ENCODE peak calls at places on chromosomes 3 and 15, in eight cellular contexts. I is NCI-H2029; L is posterior cingulate gyrus; V is PC-9; F is stimulated activated CD4-positive, alpha-beta T cell treated with anti-CD3 and anti-CD28 coated beads, Interleukin-15, amount 100 ng/mL, for 1 hour; W is hepatocyte; P is NCI-H2081; E is NCI-H1048. U is an unnamed sample.

GRCh38 chr15:56869573-56869972 is 48.9 kb upstream of the TCF12 start:
- DNase-seq in I (peak; percentile 12), L (no peak), V (peak; percentile 13), F (no peak), W (peak; percentile 15), P (peak; percentile 37), E (no peak), U (no peak)

GRCh38 chr3:58296269-58296668 is 9.8 kb upstream of the RPP14 start:
- DNase-seq in I (no peak), L (peak; percentile 33), V (no peak), F (no peak), W (no peak), P (no peak), E (no peak), U (no peak)

GRCh38 chr3:47412842-47413520 is 32.2 kb downstream of the PTPN23 start:
- DNase-seq in I (no peak), L (no peak), V (no peak), F (no peak), W (no peak), P (no peak), E (no peak), U (no peak)

GRCh38 chr3:172530566-172530965 is 7.3 kb upstream of the TNFSF10 start:
- DNase-seq in I (no peak), L (no peak), V (no peak), F (no peak), W (no peak), P (no peak), E (no peak), U (no peak)

GRCh38 chr3:52490938-52491526 is 4.1 kb upstream of the STAB1 start:
- DNase-seq in I (no peak), L (no peak), V (no peak), F (no peak), W (no peak), P (no peak), E (no peak), U (no peak)

GRCh38 chr3:130950641-130951040 is 56.8 kb downstream of the ATP2C1 start:
- DNase-seq in I (no peak), L (no peak), V (no peak), F (no peak), W (no peak), P (no peak), E (no peak), U (no peak)

GRCh38 chr3:148957586-148957985 is 33.8 kb upstream of the GYG1 start:
- DNase-seq in I (peak; percentile 5), L (no peak), V (no peak), F (no peak), W (no peak), P (peak; percentile 55), E (no peak), U (no peak)

GRCh38 chr3:124878561-124879394 is 8.4 kb downstream of the ITGB5 start:
- DNase-seq in I (no peak), L (no peak), V (peak; percentile 80), F (no peak), W (peak; percentile 40), P (no peak), E (no peak), U (no peak)

GRCh38 chr3:9817437-9817836 is 7.4 kb downstream of the TTLL3 start:
- DNase-seq in I (no peak), L (no peak), V (no peak), F (no peak), W (no peak), P (no peak), E (no peak), U (no peak)

GRCh38 chr3:152196782-152197181 is 71.9 kb upstream of the MBNL1 start:
- DNase-seq in I (no peak), L (no peak), V (no peak), F (no peak), W (no peak), P (no peak), E (no peak), U (no peak)

GRCh38 chr3:134656211-134656800 is 5.5 kb upstream of the KY start:
- DNase-seq in I (no peak), L (no peak), V (no peak), F (no peak), W (no peak), P (no peak), E (no peak), U (no peak)

GRCh38 chr15:77852241-77853007 is 219.7 kb upstream of the LINGO1 start:
- DNase-seq in I (no peak), L (no peak), V (no peak), F (no peak), W (no peak), P (no peak), E (no peak), U (no peak)

GRCh38 chr15:67149859-67150824 is 84.7 kb downstream of the SMAD3 start:
- DNase-seq in I (no peak), L (no peak), V (peak; percentile 90), F (no peak), W (peak; percentile 87), P (no peak), E (peak; percentile 19), U (no peak)

GRCh38 chr15:38671675-38672141 is 107.1 kb upstream of the RASGRP1 start:
- DNase-seq in I (no peak), L (no peak), V (no peak), F (no peak), W (no peak), P (no peak), E (no peak), U (no peak)

GRCh38 chr3:147358144-147358992 is 48.0 kb downstream of the ZIC4 start:
- DNase-seq in I (no peak), L (no peak), V (no peak), F (no peak), W (no peak), P (no peak), E (no peak), U (no peak)

GRCh38 chr15:66622677-66623076 is 56.9 kb upstream of the LCTL start:
- DNase-seq in I (no peak), L (no peak), V (no peak), F (no peak), W (no peak), P (no peak), E (no peak), U (no peak)

GRCh38 chr3:17602126-17602525 is 140.3 kb downstream of the TBC1D5 start:
- DNase-seq in I (no peak), L (no peak), V (no peak), F (no peak), W (no peak), P (no peak), E (no peak), U (no peak)

GRCh38 chr3:31010491-31010890 is 116.0 kb upstream of the GADL1 start:
- DNase-seq in I (no peak), L (no peak), V (no peak), F (no peak), W (no peak), P (no peak), E (no peak), U (no peak)

GRCh38 chr3:49397470-49397869 is 14.3 kb downstream of the RHOA start:
- DNase-seq in I (no peak), L (no peak), V (no peak), F (no peak), W (peak; percentile 26), P (no peak), E (no peak), U (no peak)

GRCh38 chr3:185796431-185797107 is 28.3 kb downstream of the IGF2BP2 start:
- DNase-seq in I (peak; percentile 48), L (no peak), V (peak; percentile 86), F (no peak), W (peak; percentile 76), P (peak; percentile 28), E (no peak), U (no peak)

GRCh38 chr3:52771334-52771681 is 568 bp upstream of the NEK4 start:
- DNase-seq in I (no peak), L (no peak), V (no peak), F (no peak), W (no peak), P (no peak), E (no peak), U (no peak)

U was measured in hypothalamus.